ENCODE peak calls at places on chromosomes 11 and 22, in eight cellular contexts. One of them, this sample, is unnamed.

GRCh38 chr22:36280379-36280778 is 27.4 kb downstream of the APOL1 start:
- DNase-seq in tibial artery: peak; percentile 65
- DNase-seq in OCI-LY7: no peak
- DNase-seq in SJCRH30: no peak
- DNase-seq in GM23338: no peak
- DNase-seq in testis: no peak
- DNase-seq in PC-9: no peak
- DNase-seq in thoracic aorta: no peak
- DNase-seq in this sample: no peak

GRCh38 chr11:79369094-79369493 is 71.7 kb downstream of the TENM4 start:
- DNase-seq in thoracic aorta: no peak
- DNase-seq in GM23338: no peak
- DNase-seq in PC-9: no peak
- DNase-seq in tibial artery: no peak
- DNase-seq in OCI-LY7: no peak
- DNase-seq in testis: no peak
- DNase-seq in SJCRH30: no peak
- DNase-seq in this sample: no peak

GRCh38 chr11:1223346-1224108 is 661 bp downstream of the MUC5B start:
- DNase-seq in PC-9: no peak
- DNase-seq in thoracic aorta: no peak
- DNase-seq in OCI-LY7: no peak
- DNase-seq in testis: peak; percentile 51
- DNase-seq in SJCRH30: no peak
- DNase-seq in GM23338: no peak
- DNase-seq in tibial artery: peak; percentile 60
- DNase-seq in this sample: no peak

GRCh38 chr11:119608201-119608600 is 120.8 kb downstream of the NECTIN1 start:
- DNase-seq in GM23338: no peak
- DNase-seq in thoracic aorta: no peak
- DNase-seq in PC-9: no peak
- DNase-seq in tibial artery: no peak
- DNase-seq in OCI-LY7: no peak
- DNase-seq in testis: no peak
- DNase-seq in SJCRH30: no peak
- DNase-seq in this sample: no peak

GRCh38 chr11:12042215-12042676 is 33.8 kb upstream of the DKK3 start:
- DNase-seq in OCI-LY7: no peak
- DNase-seq in GM23338: peak; percentile 9
- DNase-seq in thoracic aorta: no peak
- DNase-seq in PC-9: no peak
- DNase-seq in testis: no peak
- DNase-seq in tibial artery: no peak
- DNase-seq in SJCRH30: peak; percentile 16
- DNase-seq in this sample: no peak

GRCh38 chr22:34105461-34106062 is 185.3 kb upstream of the LARGE1 start:
- DNase-seq in testis: peak; percentile 75
- DNase-seq in PC-9: peak; percentile 12
- DNase-seq in thoracic aorta: no peak
- DNase-seq in GM23338: peak; percentile 88
- DNase-seq in tibial artery: peak; percentile 67
- DNase-seq in OCI-LY7: peak; percentile 18
- DNase-seq in SJCRH30: peak; percentile 73
- DNase-seq in this sample: peak; percentile 15

GRCh38 chr11:12832828-12833227 is 158.6 kb downstream of the TEAD1 start:
- DNase-seq in SJCRH30: peak; percentile 41
- DNase-seq in GM23338: no peak
- DNase-seq in OCI-LY7: no peak
- DNase-seq in tibial artery: no peak
- DNase-seq in thoracic aorta: no peak
- DNase-seq in PC-9: no peak
- DNase-seq in testis: no peak
- DNase-seq in this sample: no peak

GRCh38 chr11:34570584-34570983 is 50.3 kb upstream of the EHF start:
- DNase-seq in OCI-LY7: no peak
- DNase-seq in thoracic aorta: no peak
- DNase-seq in PC-9: peak; percentile 87
- DNase-seq in SJCRH30: peak; percentile 64
- DNase-seq in testis: no peak
- DNase-seq in GM23338: no peak
- DNase-seq in tibial artery: no peak
- DNase-seq in this sample: no peak

GRCh38 chr11:76698321-76699043 is 27.9 kb upstream of the LRRC32 start:
- DNase-seq in SJCRH30: peak; percentile 42
- DNase-seq in thoracic aorta: no peak
- DNase-seq in testis: no peak
- DNase-seq in OCI-LY7: peak; percentile 50
- DNase-seq in PC-9: no peak
- DNase-seq in tibial artery: no peak
- DNase-seq in GM23338: peak; percentile 84
- DNase-seq in this sample: no peak

GRCh38 chr11:117492578-117493251 is 165.1 kb downstream of the CEP164 start:
- DNase-seq in tibial artery: no peak
- DNase-seq in OCI-LY7: no peak
- DNase-seq in PC-9: no peak
- DNase-seq in SJCRH30: peak; percentile 19
- DNase-seq in thoracic aorta: no peak
- DNase-seq in GM23338: peak; percentile 74
- DNase-seq in testis: no peak
- DNase-seq in this sample: no peak

GRCh38 chr11:63602296-63602695 is 11.9 kb downstream of the PLAAT3 start:
- DNase-seq in testis: peak; percentile 75
- DNase-seq in GM23338: no peak
- DNase-seq in SJCRH30: no peak
- DNase-seq in tibial artery: no peak
- DNase-seq in PC-9: no peak
- DNase-seq in OCI-LY7: no peak
- DNase-seq in thoracic aorta: no peak
- DNase-seq in this sample: no peak

GRCh38 chr11:75313457-75314272 is 37.8 kb downstream of the ARRB1 start:
- DNase-seq in OCI-LY7: no peak
- DNase-seq in tibial artery: peak; percentile 74
- DNase-seq in PC-9: no peak
- DNase-seq in SJCRH30: peak; percentile 82
- DNase-seq in GM23338: no peak
- DNase-seq in thoracic aorta: no peak
- DNase-seq in testis: peak; percentile 74
- DNase-seq in this sample: no peak

GRCh38 chr22:20421507-20421874 is 16.1 kb downstream of the SCARF2 start:
- DNase-seq in tibial artery: no peak
- DNase-seq in OCI-LY7: no peak
- DNase-seq in GM23338: no peak
- DNase-seq in testis: no peak
- DNase-seq in PC-9: no peak
- DNase-seq in thoracic aorta: no peak
- DNase-seq in SJCRH30: no peak
- DNase-seq in this sample: no peak

GRCh38 chr11:66115638-66116410 is 45.8 kb downstream of the PACS1 start:
- DNase-seq in OCI-LY7: peak; percentile 48
- DNase-seq in thoracic aorta: no peak
- DNase-seq in testis: no peak
- DNase-seq in GM23338: no peak
- DNase-seq in tibial artery: no peak
- DNase-seq in SJCRH30: peak; percentile 56
- DNase-seq in PC-9: no peak
- DNase-seq in this sample: peak; percentile 90

GRCh38 chr11:135006800-135007199 is 594.8 kb upstream of the B3GAT1 start:
- DNase-seq in testis: no peak
- DNase-seq in OCI-LY7: no peak
- DNase-seq in SJCRH30: peak; percentile 81
- DNase-seq in tibial artery: no peak
- DNase-seq in PC-9: no peak
- DNase-seq in thoracic aorta: no peak
- DNase-seq in GM23338: no peak
- DNase-seq in this sample: no peak

GRCh38 chr11:19722702-19723101 is 10.1 kb downstream of the NAV2 start:
- DNase-seq in PC-9: no peak
- DNase-seq in thoracic aorta: no peak
- DNase-seq in GM23338: no peak
- DNase-seq in SJCRH30: peak; percentile 34
- DNase-seq in tibial artery: no peak
- DNase-seq in OCI-LY7: no peak
- DNase-seq in testis: no peak
- DNase-seq in this sample: no peak

GRCh38 chr11:19723572-19724342 is 11.1 kb downstream of the NAV2 start:
- DNase-seq in thoracic aorta: peak; percentile 44
- DNase-seq in SJCRH30: peak; percentile 92
- DNase-seq in GM23338: no peak
- DNase-seq in testis: no peak
- DNase-seq in tibial artery: peak; percentile 83
- DNase-seq in OCI-LY7: no peak
- DNase-seq in PC-9: peak; percentile 78
- DNase-seq in this sample: peak; percentile 83

GRCh38 chr11:19725379-19726079 is 12.9 kb downstream of the NAV2 start:
- DNase-seq in testis: no peak
- DNase-seq in OCI-LY7: no peak
- DNase-seq in thoracic aorta: peak; percentile 44
- DNase-seq in PC-9: peak; percentile 82
- DNase-seq in SJCRH30: no peak
- DNase-seq in tibial artery: peak; percentile 87
- DNase-seq in GM23338: peak; percentile 22
- DNase-seq in this sample: no peak

GRCh38 chr11:19727246-19727645 is 14.6 kb downstream of the NAV2 start:
- DNase-seq in SJCRH30: peak; percentile 65
- DNase-seq in PC-9: no peak
- DNase-seq in testis: no peak
- DNase-seq in thoracic aorta: no peak
- DNase-seq in OCI-LY7: no peak
- DNase-seq in tibial artery: no peak
- DNase-seq in GM23338: no peak
- DNase-seq in this sample: no peak

GRCh38 chr11:19724765-19725164 is 12.1 kb downstream of the NAV2 start:
- DNase-seq in thoracic aorta: no peak
- DNase-seq in PC-9: no peak
- DNase-seq in tibial artery: no peak
- DNase-seq in SJCRH30: no peak
- DNase-seq in GM23338: no peak
- DNase-seq in testis: no peak
- DNase-seq in OCI-LY7: no peak
- DNase-seq in this sample: no peak
- H3K4me1 ChIP-seq in thoracic aorta: peaks cover 81% of the 10 kb centered on the region
- H3K4me1 ChIP-seq in PC-9: peaks cover 75% of the 10 kb centered on the region
- H3K4me1 ChIP-seq in tibial artery: peaks cover 70% of the 10 kb centered on the region
- H3K4me1 ChIP-seq in SJCRH30: peaks cover 24% of the 10 kb centered on the region
- H3K4me1 ChIP-seq in GM23338: no peaks in the 10 kb centered on the region
- H3K4me1 ChIP-seq in testis: no peaks in the 10 kb centered on the region
- H3K4me1 ChIP-seq in OCI-LY7: no peaks in the 10 kb centered on the region
- H3K4me1 ChIP-seq in this sample: peaks cover 23% of the 10 kb centered on the region

GRCh38 chr11:94649925-94650623 is 82.9 kb downstream of the PIWIL4 start:
- DNase-seq in GM23338: peak; percentile 89
- DNase-seq in thoracic aorta: no peak
- DNase-seq in SJCRH30: no peak
- DNase-seq in tibial artery: no peak
- DNase-seq in PC-9: no peak
- DNase-seq in OCI-LY7: no peak
- DNase-seq in testis: no peak
- DNase-seq in this sample: no peak

GRCh38 chr11:94649254-94649653 is 82.1 kb downstream of the PIWIL4 start:
- DNase-seq in OCI-LY7: no peak
- DNase-seq in GM23338: no peak
- DNase-seq in PC-9: no peak
- DNase-seq in testis: no peak
- DNase-seq in SJCRH30: no peak
- DNase-seq in thoracic aorta: no peak
- DNase-seq in tibial artery: no peak
- DNase-seq in this sample: no peak

GRCh38 chr11:94650756-94651155 is 83.6 kb downstream of the PIWIL4 start:
- DNase-seq in OCI-LY7: no peak
- DNase-seq in PC-9: no peak
- DNase-seq in SJCRH30: peak; percentile 5
- DNase-seq in testis: peak; percentile 26
- DNase-seq in GM23338: no peak
- DNase-seq in tibial artery: peak; percentile 73
- DNase-seq in thoracic aorta: no peak
- DNase-seq in this sample: no peak

GRCh38 chr11:94647926-94648325 is 80.8 kb downstream of the PIWIL4 start:
- DNase-seq in OCI-LY7: no peak
- DNase-seq in tibial artery: no peak
- DNase-seq in thoracic aorta: no peak
- DNase-seq in PC-9: no peak
- DNase-seq in GM23338: no peak
- DNase-seq in SJCRH30: no peak
- DNase-seq in testis: no peak
- DNase-seq in this sample: no peak

DNA sequence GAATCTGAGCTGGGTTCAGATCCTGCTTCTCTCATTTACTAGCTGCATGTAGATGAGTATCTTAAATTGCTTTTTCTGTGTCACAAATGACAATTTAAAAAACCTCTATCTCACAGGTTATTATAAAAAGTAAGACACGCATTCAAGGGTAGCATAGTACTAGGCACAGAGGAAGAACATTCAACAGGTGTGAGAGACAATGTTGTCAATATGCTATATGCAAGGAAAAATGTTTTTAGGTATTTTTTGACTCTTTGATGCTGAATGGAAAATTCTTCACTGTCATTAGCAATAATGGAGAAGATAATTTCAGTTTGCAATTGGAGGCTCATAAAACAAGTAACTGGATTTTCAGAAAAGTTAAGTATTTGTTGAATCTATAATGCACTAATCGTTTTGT is 81.6 kb downstream of the PIWIL4 start:
- DNase-seq in PC-9: no peak
- DNase-seq in SJCRH30: no peak
- DNase-seq in thoracic aorta: no peak
- DNase-seq in OCI-LY7: no peak
- DNase-seq in GM23338: no peak
- DNase-seq in tibial artery: no peak
- DNase-seq in testis: no peak
- DNase-seq in this sample: no peak
- H3K27ac ChIP-seq in PC-9: no peak overlapping the region
- H3K27ac ChIP-seq in SJCRH30: no peak overlapping the region
- H3K27ac ChIP-seq in thoracic aorta: no peak overlapping the region
- H3K27ac ChIP-seq in OCI-LY7: no peak overlapping the region
- H3K27ac ChIP-seq in GM23338: peak overlapping the region; percentile 91
- H3K27ac ChIP-seq in tibial artery: no peak overlapping the region
- H3K27ac ChIP-seq in testis: no peak overlapping the region
- H3K27ac ChIP-seq in this sample: no peak overlapping the region

GRCh38 chr11:73949246-73949645 is 1.6 kb upstream of the DNAJB13 start:
- DNase-seq in tibial artery: no peak
- DNase-seq in PC-9: no peak
- DNase-seq in thoracic aorta: no peak
- DNase-seq in testis: no peak
- DNase-seq in OCI-LY7: no peak
- DNase-seq in GM23338: no peak
- DNase-seq in SJCRH30: no peak
- DNase-seq in this sample: no peak
- H3K4me1 ChIP-seq in tibial artery: no peaks in the 10 kb centered on the region
- H3K4me1 ChIP-seq in PC-9: no peaks in the 10 kb centered on the region
- H3K4me1 ChIP-seq in thoracic aorta: no peaks in the 10 kb centered on the region
- H3K4me1 ChIP-seq in testis: no peaks in the 10 kb centered on the region
- H3K4me1 ChIP-seq in OCI-LY7: no peaks in the 10 kb centered on the region
- H3K4me1 ChIP-seq in GM23338: peaks cover 3% of the 10 kb centered on the region
- H3K4me1 ChIP-seq in SJCRH30: peaks cover 17% of the 10 kb centered on the region
- H3K4me1 ChIP-seq in this sample: no peaks in the 10 kb centered on the region

DNA sequence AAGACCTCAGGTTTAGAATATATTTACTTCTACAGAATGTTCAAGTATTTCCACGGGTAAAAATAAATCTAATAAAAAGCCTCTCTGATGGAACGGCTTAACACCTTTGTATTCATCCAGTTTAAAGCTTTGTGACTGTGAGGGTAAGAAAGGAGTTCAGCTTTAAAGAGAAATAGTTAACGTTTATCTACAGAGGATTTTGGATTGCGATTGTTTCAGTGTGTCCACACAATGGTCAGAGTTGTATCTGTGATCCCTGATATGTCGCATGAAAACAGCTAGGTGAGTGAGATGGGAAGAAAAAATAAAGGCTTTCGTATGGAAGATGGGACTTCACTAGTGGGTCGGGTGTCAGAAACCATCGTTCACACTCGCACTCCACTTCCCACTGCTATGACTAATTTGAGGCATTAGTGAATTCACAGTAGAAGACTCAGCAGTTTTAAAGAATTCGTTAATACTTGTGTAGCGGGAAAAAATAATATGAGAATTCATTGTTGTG is 1.6 kb downstream of the APLP2 start:
- DNase-seq in thoracic aorta: no peak
- DNase-seq in testis: no peak
- DNase-seq in PC-9: no peak
- DNase-seq in GM23338: no peak
- DNase-seq in OCI-LY7: peak; percentile 21
- DNase-seq in SJCRH30: peak; percentile 28
- DNase-seq in tibial artery: no peak
- DNase-seq in this sample: no peak
- H3K27ac ChIP-seq in thoracic aorta: peak overlapping the region; percentile 41
- H3K27ac ChIP-seq in testis: peak overlapping the region; percentile 71
- H3K27ac ChIP-seq in PC-9: peak overlapping the region; percentile 30
- H3K27ac ChIP-seq in GM23338: no peak overlapping the region
- H3K27ac ChIP-seq in OCI-LY7: peak overlapping the region; percentile 57
- H3K27ac ChIP-seq in SJCRH30: no peak overlapping the region
- H3K27ac ChIP-seq in tibial artery: peak overlapping the region; percentile 90
- H3K27ac ChIP-seq in this sample: no peak overlapping the region

This sample was measured in CD4-positive, CD25-positive, alpha-beta regulatory T cell.